ENCODE peak calls at places on chromosome 3, in six cellular contexts. One of them, this sample, is unnamed.
A peak's percentile ranks its signal among the peaks of the same experiment; 100 is the strongest.

GRCh38 chr3:66113542-66113941 is 74.8 kb upstream of the MAGI1 start:
- DNase-seq in H1: no peak
- DNase-seq in spleen: no peak
- DNase-seq in esophagus muscularis mucosa: no peak
- DNase-seq in suprapubic skin: no peak
- DNase-seq in breast epithelium: no peak
- DNase-seq in this sample: no peak

GRCh38 chr3:8555705-8556314 is 54.2 kb downstream of the LMCD1 start:
- DNase-seq in breast epithelium: no peak
- DNase-seq in suprapubic skin: no peak
- DNase-seq in esophagus muscularis mucosa: no peak
- DNase-seq in H1: no peak
- DNase-seq in spleen: no peak
- DNase-seq in this sample: no peak

GRCh38 chr3:14137004-14137403 is 12.2 kb downstream of the TMEM43 start:
- DNase-seq in esophagus muscularis mucosa: no peak
- DNase-seq in suprapubic skin: no peak
- DNase-seq in breast epithelium: no peak
- DNase-seq in spleen: no peak
- DNase-seq in H1: no peak
- DNase-seq in this sample: no peak

GRCh38 chr3:184788751-184789150 is 23.2 kb upstream of the VPS8 start:
- DNase-seq in spleen: no peak
- DNase-seq in breast epithelium: no peak
- DNase-seq in suprapubic skin: no peak
- DNase-seq in H1: no peak
- DNase-seq in esophagus muscularis mucosa: no peak
- DNase-seq in this sample: no peak

GRCh38 chr3:105868450-105868744 is 415 bp downstream of the CBLB start:
- DNase-seq in esophagus muscularis mucosa: peak; percentile 93
- DNase-seq in spleen: peak; percentile 92
- DNase-seq in breast epithelium: peak; percentile 41
- DNase-seq in H1: no peak
- DNase-seq in suprapubic skin: peak; percentile 79
- DNase-seq in this sample: peak; percentile 60

GRCh38 chr3:24485511-24485910 is 9.1 kb downstream of the THRB start:
- DNase-seq in suprapubic skin: no peak
- DNase-seq in breast epithelium: no peak
- DNase-seq in spleen: no peak
- DNase-seq in esophagus muscularis mucosa: no peak
- DNase-seq in H1: no peak
- DNase-seq in this sample: no peak

GRCh38 chr3:190132376-190132775 is 11.7 kb upstream of the P3H2 start:
- DNase-seq in suprapubic skin: no peak
- DNase-seq in breast epithelium: no peak
- DNase-seq in spleen: no peak
- DNase-seq in H1: no peak
- DNase-seq in esophagus muscularis mucosa: no peak
- DNase-seq in this sample: no peak

GRCh38 chr3:53109822-53110771 is 20.1 kb downstream of the RFT1 start:
- DNase-seq in H1: peak; percentile 38
- DNase-seq in esophagus muscularis mucosa: no peak
- DNase-seq in spleen: no peak
- DNase-seq in breast epithelium: peak; percentile 44
- DNase-seq in suprapubic skin: peak; percentile 77
- DNase-seq in this sample: no peak

GRCh38 chr3:79618883-79619282 is 148.9 kb downstream of the ROBO1 start:
- DNase-seq in spleen: no peak
- DNase-seq in esophagus muscularis mucosa: no peak
- DNase-seq in breast epithelium: no peak
- DNase-seq in H1: peak; percentile 19
- DNase-seq in suprapubic skin: no peak
- DNase-seq in this sample: no peak
- H3K9me3 ChIP-seq in spleen: peaks cover 87% of the 10 kb centered on the region
- H3K9me3 ChIP-seq in esophagus muscularis mucosa: peaks cover 5% of the 10 kb centered on the region
- H3K9me3 ChIP-seq in breast epithelium: peaks cover 27% of the 10 kb centered on the region
- H3K9me3 ChIP-seq in H1: peaks cover 2% of the 10 kb centered on the region
- H3K9me3 ChIP-seq in suprapubic skin: peaks cover 14% of the 10 kb centered on the region
- H3K9me3 ChIP-seq in this sample: no peaks in the 10 kb centered on the region

DNA sequence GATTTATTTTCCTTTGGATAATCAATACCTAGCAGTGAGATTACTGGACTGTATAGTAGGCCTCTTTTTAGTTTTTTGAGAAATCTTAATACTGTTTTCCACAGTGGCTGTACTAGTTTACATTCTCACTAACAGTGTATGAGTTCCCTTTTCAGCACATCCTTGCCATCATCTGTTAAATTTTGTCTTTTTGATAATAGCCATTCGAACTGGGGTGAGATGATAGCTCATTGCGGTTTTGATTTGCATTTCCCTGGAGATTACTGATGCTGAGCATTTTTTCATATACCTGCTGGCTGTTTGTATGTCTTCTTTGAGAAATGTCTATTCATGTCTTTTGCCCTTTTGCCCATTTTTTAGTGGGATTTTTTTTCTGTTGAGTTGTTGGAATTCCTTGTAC is 210.8 kb downstream of the CGGBP1 start:
- DNase-seq in breast epithelium: no peak
- DNase-seq in spleen: no peak
- DNase-seq in H1: no peak
- DNase-seq in esophagus muscularis mucosa: no peak
- DNase-seq in suprapubic skin: no peak
- DNase-seq in this sample: no peak
- TF ChIP-seq POLR2AphosphoS5 in breast epithelium: no peak
- TF ChIP-seq POLR2AphosphoS5 in spleen: no peak
- TF ChIP-seq POLR2AphosphoS5 in H1: no peak
- TF ChIP-seq POLR2AphosphoS5 in esophagus muscularis mucosa: no peak
- TF ChIP-seq POLR2AphosphoS5 in suprapubic skin: no peak
- TF ChIP-seq POLR2AphosphoS5 in this sample: no peak

GRCh38 chr3:20576228-20576627 is 390.2 kb upstream of the SGO1 start:
- DNase-seq in breast epithelium: no peak
- DNase-seq in esophagus muscularis mucosa: no peak
- DNase-seq in H1: no peak
- DNase-seq in spleen: no peak
- DNase-seq in suprapubic skin: no peak
- DNase-seq in this sample: no peak
- H3K9me3 ChIP-seq in breast epithelium: no peaks in the 10 kb centered on the region
- H3K9me3 ChIP-seq in esophagus muscularis mucosa: no peaks in the 10 kb centered on the region
- H3K9me3 ChIP-seq in H1: no peaks in the 10 kb centered on the region
- H3K9me3 ChIP-seq in spleen: peaks cover 7% of the 10 kb centered on the region
- H3K9me3 ChIP-seq in suprapubic skin: no peaks in the 10 kb centered on the region
- H3K9me3 ChIP-seq in this sample: no peaks in the 10 kb centered on the region

GRCh38 chr3:113006350-113007056 is 15.7 kb downstream of the GTPBP8 start:
- DNase-seq in breast epithelium: no peak
- DNase-seq in spleen: no peak
- DNase-seq in esophagus muscularis mucosa: no peak
- DNase-seq in suprapubic skin: no peak
- DNase-seq in H1: no peak
- DNase-seq in this sample: no peak

GRCh38 chr3:113005622-113006021 is 14.8 kb downstream of the GTPBP8 start:
- DNase-seq in esophagus muscularis mucosa: no peak
- DNase-seq in spleen: no peak
- DNase-seq in H1: no peak
- DNase-seq in suprapubic skin: no peak
- DNase-seq in breast epithelium: no peak
- DNase-seq in this sample: no peak

GRCh38 chr3:113000691-113001090 is 9.9 kb downstream of the GTPBP8 start:
- DNase-seq in suprapubic skin: no peak
- DNase-seq in spleen: no peak
- DNase-seq in esophagus muscularis mucosa: no peak
- DNase-seq in breast epithelium: no peak
- DNase-seq in H1: no peak
- DNase-seq in this sample: no peak

GRCh38 chr3:113002033-113002432 is 11.2 kb downstream of the GTPBP8 start:
- DNase-seq in suprapubic skin: no peak
- DNase-seq in spleen: no peak
- DNase-seq in H1: no peak
- DNase-seq in breast epithelium: no peak
- DNase-seq in esophagus muscularis mucosa: no peak
- DNase-seq in this sample: no peak

GRCh38 chr3:113002676-113003075 is 11.9 kb downstream of the GTPBP8 start:
- DNase-seq in esophagus muscularis mucosa: no peak
- DNase-seq in suprapubic skin: no peak
- DNase-seq in breast epithelium: no peak
- DNase-seq in H1: no peak
- DNase-seq in spleen: no peak
- DNase-seq in this sample: no peak
- TF ChIP-seq POLR2AphosphoS5 in esophagus muscularis mucosa: no peak
- TF ChIP-seq POLR2AphosphoS5 in suprapubic skin: no peak
- TF ChIP-seq POLR2AphosphoS5 in breast epithelium: no peak
- TF ChIP-seq POLR2AphosphoS5 in H1: no peak
- TF ChIP-seq POLR2AphosphoS5 in spleen: no peak
- TF ChIP-seq POLR2AphosphoS5 in this sample: no peak

GRCh38 chr3:171323934-171324535 is 136.2 kb downstream of the TNIK start:
- DNase-seq in spleen: no peak
- DNase-seq in breast epithelium: no peak
- DNase-seq in esophagus muscularis mucosa: no peak
- DNase-seq in H1: no peak
- DNase-seq in suprapubic skin: no peak
- DNase-seq in this sample: no peak

GRCh38 chr3:171327441-171328174 is 132.6 kb downstream of the TNIK start:
- DNase-seq in breast epithelium: no peak
- DNase-seq in suprapubic skin: no peak
- DNase-seq in H1: no peak
- DNase-seq in spleen: no peak
- DNase-seq in esophagus muscularis mucosa: no peak
- DNase-seq in this sample: no peak

GRCh38 chr3:171328419-171329082 is 131.7 kb downstream of the TNIK start:
- DNase-seq in suprapubic skin: no peak
- DNase-seq in H1: no peak
- DNase-seq in breast epithelium: peak; percentile 25
- DNase-seq in spleen: peak; percentile 75
- DNase-seq in esophagus muscularis mucosa: no peak
- DNase-seq in this sample: peak; percentile 73

GRCh38 chr3:171329759-171330158 is 130.4 kb downstream of the TNIK start:
- DNase-seq in suprapubic skin: no peak
- DNase-seq in breast epithelium: no peak
- DNase-seq in spleen: no peak
- DNase-seq in H1: no peak
- DNase-seq in esophagus muscularis mucosa: no peak
- DNase-seq in this sample: no peak

DNA sequence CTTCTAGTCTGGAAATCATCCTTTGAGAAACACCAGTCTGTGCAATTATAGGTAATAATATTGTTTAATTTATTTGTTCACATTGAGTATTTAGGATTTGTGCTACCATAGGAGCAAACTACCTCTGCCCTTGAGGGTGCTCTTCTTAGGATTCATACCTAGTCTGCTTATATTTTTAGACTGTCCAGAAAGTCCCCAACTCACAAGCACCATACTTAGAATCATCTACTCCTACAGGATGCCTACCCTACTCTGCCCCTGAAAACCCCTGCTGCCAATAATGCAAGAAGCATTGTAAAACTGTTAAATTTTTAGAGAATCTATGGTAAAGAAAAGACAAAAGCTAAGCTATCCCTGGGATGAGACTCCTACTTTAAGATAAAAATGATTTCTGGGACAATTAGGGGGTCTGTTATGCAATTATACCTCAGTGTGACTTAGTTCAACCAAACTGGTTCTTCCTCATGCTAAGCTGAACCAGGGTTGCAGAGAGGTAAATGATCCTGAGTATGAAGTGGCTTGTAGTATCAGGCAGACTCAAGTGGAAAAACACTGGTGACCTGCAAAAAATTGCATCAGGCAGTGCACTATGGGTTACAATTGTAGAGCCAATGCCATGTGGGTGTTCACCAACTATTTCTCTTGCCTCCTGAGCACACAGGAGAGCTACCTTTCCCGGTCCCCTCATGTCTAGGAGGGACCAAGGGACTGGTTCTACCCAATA is 133.3 kb downstream of the TNIK start:
- DNase-seq in suprapubic skin: no peak
- DNase-seq in spleen: no peak
- DNase-seq in esophagus muscularis mucosa: no peak
- DNase-seq in H1: no peak
- DNase-seq in breast epithelium: no peak
- DNase-seq in this sample: no peak
- H3K9me3 ChIP-seq in suprapubic skin: no peaks in the 10 kb centered on the region
- H3K9me3 ChIP-seq in spleen: no peaks in the 10 kb centered on the region
- H3K9me3 ChIP-seq in esophagus muscularis mucosa: no peaks in the 10 kb centered on the region
- H3K9me3 ChIP-seq in H1: no peaks in the 10 kb centered on the region
- H3K9me3 ChIP-seq in breast epithelium: no peaks in the 10 kb centered on the region
- H3K9me3 ChIP-seq in this sample: no peaks in the 10 kb centered on the region

GRCh38 chr3:57095361-57095760 is 34.9 kb downstream of the SPATA12 start:
- DNase-seq in H1: no peak
- DNase-seq in spleen: no peak
- DNase-seq in breast epithelium: no peak
- DNase-seq in suprapubic skin: no peak
- DNase-seq in esophagus muscularis mucosa: no peak
- DNase-seq in this sample: no peak

GRCh38 chr3:57097536-57097935 is 37.1 kb downstream of the SPATA12 start:
- DNase-seq in esophagus muscularis mucosa: no peak
- DNase-seq in breast epithelium: no peak
- DNase-seq in H1: no peak
- DNase-seq in suprapubic skin: no peak
- DNase-seq in spleen: no peak
- DNase-seq in this sample: peak; percentile 58

GRCh38 chr3:57098418-57099310 is 38.2 kb downstream of the SPATA12 start:
- DNase-seq in spleen: no peak
- DNase-seq in esophagus muscularis mucosa: no peak
- DNase-seq in suprapubic skin: no peak
- DNase-seq in H1: no peak
- DNase-seq in breast epithelium: no peak
- DNase-seq in this sample: no peak

GRCh38 chr3:57105585-57105984 is 45.1 kb downstream of the SPATA12 start:
- DNase-seq in spleen: no peak
- DNase-seq in suprapubic skin: no peak
- DNase-seq in H1: no peak
- DNase-seq in breast epithelium: no peak
- DNase-seq in esophagus muscularis mucosa: no peak
- DNase-seq in this sample: no peak

DNA sequence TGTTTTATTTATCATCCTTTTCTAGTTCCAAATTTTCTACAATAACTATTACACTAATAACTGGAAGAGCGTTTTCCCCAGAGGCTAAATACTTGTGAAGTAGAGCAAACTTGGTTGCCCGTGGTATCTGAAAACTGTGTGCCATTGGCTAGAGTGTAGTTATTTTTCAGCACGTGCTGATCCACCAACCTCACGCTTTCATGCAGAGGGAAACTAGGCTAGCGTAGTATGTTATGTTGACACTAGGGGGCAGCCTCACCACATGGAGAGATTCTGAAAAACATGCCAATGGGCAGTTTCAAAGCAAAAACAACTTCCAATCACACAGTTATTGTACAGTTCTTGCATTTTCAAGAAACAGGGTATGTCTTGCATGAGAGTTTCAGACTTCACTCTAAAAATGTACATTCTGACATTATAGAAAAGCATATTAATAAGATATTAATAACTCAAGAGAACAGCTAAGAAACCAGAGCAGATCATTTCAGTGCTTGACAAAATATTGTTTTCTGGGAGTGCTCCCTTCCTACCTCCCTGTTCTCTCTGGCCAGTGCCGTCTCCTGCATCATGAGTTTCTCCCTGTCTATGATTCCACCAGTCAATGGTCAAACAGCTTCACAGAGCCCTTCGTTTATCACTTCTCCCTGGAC is 39.7 kb downstream of the SPATA12 start:
- DNase-seq in H1: no peak
- DNase-seq in esophagus muscularis mucosa: no peak
- DNase-seq in breast epithelium: peak; percentile 60
- DNase-seq in spleen: no peak
- DNase-seq in suprapubic skin: peak; percentile 79
- DNase-seq in this sample: no peak
- TF ChIP-seq POLR2AphosphoS5 in H1: no peak
- TF ChIP-seq POLR2AphosphoS5 in esophagus muscularis mucosa: no peak
- TF ChIP-seq POLR2AphosphoS5 in breast epithelium: peak; percentile 42
- TF ChIP-seq POLR2AphosphoS5 in spleen: no peak
- TF ChIP-seq POLR2AphosphoS5 in suprapubic skin: no peak
- TF ChIP-seq POLR2AphosphoS5 in this sample: no peak